ENCODE peak calls at places on chromosomes 4 and X, in four cellular contexts. V, Q, D and O are unnamed samples.

GRCh38 chrX:10198254-10198653 is 41.5 kb downstream of the CLCN4 start:
- DNase-seq in V (no peak), Q (no peak), D (no peak), O (no peak)

GRCh38 chrX:103170216-103170615 is 44.7 kb upstream of the BEX4 start:
- DNase-seq in V (no peak), Q (no peak), D (no peak), O (no peak)

GRCh38 chr4:147480891-147481576 is at the start of gene EDNRA:
- DNase-seq in V (no peak), Q (no peak), D (peak; percentile 84), O (no peak)

GRCh38 chr4:173731257-173731656 is 201.2 kb upstream of the HAND2 start:
- DNase-seq in V (no peak), Q (no peak), D (no peak), O (no peak)

GRCh38 chrX:31550169-31550568 is 478.3 kb upstream of the FTHL17 start:
- DNase-seq in V (no peak), Q (no peak), D (no peak), O (no peak)

GRCh38 chr4:3314706-3315260 is 22.0 kb downstream of the RGS12 start:
- DNase-seq in V (no peak), Q (no peak), D (no peak), O (no peak)

GRCh38 chr4:123603165-123603564 is 206.6 kb downstream of the SPRY1 start:
- DNase-seq in V (peak; percentile 34), Q (peak; percentile 13), D (no peak), O (no peak)

GRCh38 chrX:65536291-65536690 is 1.7 kb upstream of the LAS1L start:
- DNase-seq in V (no peak), Q (no peak), D (no peak), O (no peak)

GRCh38 chr4:127997534-127998388 is 32.6 kb downstream of the ABHD18 start:
- DNase-seq in V (no peak), Q (no peak), D (no peak), O (peak; percentile 44)

DNA sequence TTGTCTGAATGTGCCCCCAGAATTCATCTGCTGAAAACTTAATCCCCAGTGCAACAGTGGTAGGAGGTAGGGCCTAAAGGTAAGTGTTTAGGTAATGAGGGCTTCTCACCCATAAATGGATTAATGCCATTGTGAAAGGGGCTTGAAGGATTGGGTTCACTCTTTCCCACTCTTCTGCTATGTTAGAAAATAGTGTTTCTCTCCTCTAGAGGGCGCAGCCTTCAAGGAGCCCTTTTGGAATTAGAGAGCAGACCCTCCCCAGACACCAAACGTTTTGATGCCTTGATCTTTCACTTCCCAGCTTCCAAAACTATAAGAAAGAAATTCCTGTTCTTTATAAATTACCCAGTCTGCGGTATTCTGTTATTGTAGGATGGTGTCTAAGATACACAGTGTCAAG is 706.4 kb downstream of the SMARCA1 start:
- DNase-seq in V (peak; percentile 1), Q (peak; percentile 22), D (peak; percentile 15), O (no peak)
- TF ChIP-seq NFIC in V (no peak), Q (no peak), D (no peak), O (no peak)

GRCh38 chr4:67684839-67685531 is 16.0 kb downstream of the UBA6 start:
- DNase-seq in V (no peak), Q (no peak), D (no peak), O (no peak)

GRCh38 chr4:67682266-67682665 is 18.7 kb downstream of the UBA6 start:
- DNase-seq in V (no peak), Q (no peak), D (no peak), O (no peak)

GRCh38 chr4:67678612-67679011 is 22.3 kb downstream of the UBA6 start:
- DNase-seq in V (no peak), Q (no peak), D (no peak), O (no peak)

GRCh38 chr4:67685532-67685859 is 15.5 kb downstream of the UBA6 start:
- DNase-seq in V (no peak), Q (no peak), D (no peak), O (no peak)

DNA sequence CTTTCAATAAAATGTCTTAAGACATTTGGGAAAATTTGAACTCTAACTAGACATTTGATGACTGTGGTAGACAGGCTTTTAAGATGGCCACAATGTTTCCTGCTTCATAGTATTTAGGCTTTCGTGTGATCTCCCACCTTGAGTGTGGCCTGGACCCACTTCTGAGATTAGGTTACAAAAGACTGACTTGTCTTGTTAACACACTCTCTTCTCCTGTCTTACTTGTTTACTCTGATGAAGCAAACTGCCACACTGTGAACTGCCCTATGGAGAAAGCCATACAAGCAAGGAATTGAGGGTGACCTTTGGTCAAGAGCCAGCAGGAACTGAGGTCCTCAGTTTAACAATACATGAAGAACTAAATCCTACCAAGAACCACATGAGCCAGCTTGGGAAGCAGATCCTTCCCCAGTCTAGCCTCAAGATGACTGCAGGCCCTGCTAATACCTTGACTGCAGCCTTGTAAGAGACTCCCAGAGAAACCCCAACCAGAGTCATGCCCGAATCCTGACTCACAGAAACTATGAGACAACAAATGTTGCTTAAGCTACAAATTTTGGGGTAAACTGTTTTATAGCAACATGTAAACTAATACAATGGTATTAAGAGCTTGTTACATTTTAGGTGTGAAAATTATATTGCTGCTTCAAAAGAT is 20.3 kb downstream of the UBA6 start:
- DNase-seq in V (no peak), Q (peak; percentile 23), D (no peak), O (no peak)
- TF ChIP-seq NFIC in V (no peak), Q (no peak), D (no peak), O (no peak)

GRCh38 chrX:139932077-139932900 is 564 bp downstream of the ATP11C start:
- DNase-seq in V (peak; percentile 81), Q (no peak), D (peak; percentile 79), O (no peak)

GRCh38 chrX:139931646-139932076 is 1.2 kb downstream of the ATP11C start:
- DNase-seq in V (no peak), Q (no peak), D (peak; percentile 41), O (no peak)

GRCh38 chrX:139932901-139933796 is at the start of gene ATP11C:
- DNase-seq in V (peak; percentile 85), Q (peak; percentile 70), D (peak; percentile 89), O (peak; percentile 46)

GRCh38 chrX:139929876-139930275 is 3.0 kb downstream of the ATP11C start:
- DNase-seq in V (no peak), Q (peak; percentile 28), D (no peak), O (no peak)

DNA sequence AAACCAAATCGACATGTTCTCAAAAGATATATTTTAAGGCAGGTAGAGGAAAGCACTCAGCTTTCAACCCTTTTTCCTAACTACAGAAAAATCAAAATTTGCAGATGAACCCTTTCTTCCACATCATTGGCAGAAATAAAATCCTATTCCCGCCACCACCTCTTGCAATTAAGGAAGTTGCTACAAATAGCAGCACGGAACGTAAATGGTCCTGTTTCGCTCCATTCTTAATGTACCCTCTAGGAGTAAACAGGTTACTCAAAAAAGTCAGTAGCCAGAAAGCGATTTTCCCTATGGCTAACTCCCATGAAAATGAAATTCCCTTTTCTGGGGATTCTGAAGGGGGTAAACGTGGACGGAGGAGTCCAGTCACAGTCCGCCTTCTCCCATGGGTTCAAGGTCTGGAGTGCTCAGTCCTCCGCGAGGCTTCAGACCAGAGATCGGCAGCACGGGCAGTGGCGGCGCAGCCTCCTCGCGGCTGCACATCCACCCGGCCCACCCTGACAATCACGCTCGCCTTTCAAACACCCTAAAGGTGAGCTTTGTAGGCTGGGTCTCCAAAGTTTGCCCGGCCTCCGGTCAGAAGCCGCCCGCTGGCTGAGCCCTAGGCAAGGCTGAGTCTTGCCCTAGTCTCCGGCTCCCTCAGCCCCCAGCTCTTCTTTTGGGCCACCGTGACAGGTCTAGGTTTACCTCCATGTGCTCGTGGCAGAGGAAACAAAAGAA is 1.8 kb downstream of the ATP11C start:
- DNase-seq in V (peak; percentile 43), Q (peak; percentile 20), D (peak; percentile 42), O (no peak)
- TF ChIP-seq NFIC in V (no peak), Q (no peak), D (no peak), O (no peak)

GRCh38 chrX:152897216-152898144 is at the start of gene ZNF185:
- DNase-seq in V (no peak), Q (no peak), D (peak; percentile 70), O (no peak)
- TF ChIP-seq NFIC in V (no peak), Q (no peak), D (no peak), O (no peak)